ENCODE peak calls at places on chromosome 17, in seven cellular contexts. One of them, this sample, is unnamed. For H3K36me3, the result is how much of the 10 kb centered on the place peaks cover.

GRCh38 chr17:72404872-72405271 is 284.1 kb downstream of the SOX9 start:
- DNase-seq in K562: no peak
- DNase-seq in SK-N-SH: no peak
- DNase-seq in HCT116: no peak
- DNase-seq in HepG2: no peak
- DNase-seq in H1: no peak
- DNase-seq in GM12878: no peak
- DNase-seq in this sample: no peak

GRCh38 chr17:58398574-58399266 is 18.6 kb downstream of the RNF43 start:
- DNase-seq in K562: no peak
- DNase-seq in SK-N-SH: no peak
- DNase-seq in HCT116: no peak
- DNase-seq in HepG2: no peak
- DNase-seq in H1: no peak
- DNase-seq in GM12878: no peak
- DNase-seq in this sample: no peak

GRCh38 chr17:41522301-41523224 is 3.9 kb upstream of the KRT15 start:
- DNase-seq in K562: no peak
- DNase-seq in SK-N-SH: no peak
- DNase-seq in HCT116: peak
- DNase-seq in HepG2: no peak
- DNase-seq in H1: no peak
- DNase-seq in GM12878: no peak
- DNase-seq in this sample: no peak

GRCh38 chr17:76048711-76049110 is 21.6 kb upstream of the EVPL start:
- DNase-seq in K562: no peak
- DNase-seq in SK-N-SH: no peak
- DNase-seq in HCT116: no peak
- DNase-seq in HepG2: no peak
- DNase-seq in H1: no peak
- DNase-seq in GM12878: no peak
- DNase-seq in this sample: no peak

GRCh38 chr17:43816336-43817320 is 16.3 kb downstream of the MPP3 start:
- DNase-seq in K562: no peak
- DNase-seq in SK-N-SH: no peak
- DNase-seq in HCT116: no peak
- DNase-seq in HepG2: no peak
- DNase-seq in H1: no peak
- DNase-seq in GM12878: no peak
- DNase-seq in this sample: no peak

GRCh38 chr17:28272166-28272565 is 46.8 kb upstream of the TMEM97 start:
- DNase-seq in K562: no peak
- DNase-seq in SK-N-SH: no peak
- DNase-seq in HCT116: no peak
- DNase-seq in HepG2: no peak
- DNase-seq in H1: no peak
- DNase-seq in GM12878: no peak
- DNase-seq in this sample: no peak

GRCh38 chr17:69062860-69063621 is 2.3 kb upstream of the ABCA9 start:
- DNase-seq in K562: no peak
- DNase-seq in SK-N-SH: no peak
- DNase-seq in HCT116: no peak
- DNase-seq in HepG2: no peak
- DNase-seq in H1: no peak
- DNase-seq in GM12878: no peak
- DNase-seq in this sample: no peak

GRCh38 chr17:14792751-14793150 is 472.4 kb downstream of the PMP22 start:
- DNase-seq in K562: no peak
- DNase-seq in SK-N-SH: no peak
- DNase-seq in HCT116: no peak
- DNase-seq in HepG2: no peak
- DNase-seq in H1: no peak
- DNase-seq in GM12878: no peak
- DNase-seq in this sample: no peak

GRCh38 chr17:56125830-56126819 is 27.1 kb upstream of the ANKFN1 start:
- DNase-seq in K562: peak
- DNase-seq in SK-N-SH: peak
- DNase-seq in HCT116: peak
- DNase-seq in HepG2: peak
- DNase-seq in H1: no peak
- DNase-seq in GM12878: no peak
- DNase-seq in this sample: peak

GRCh38 chr17:21098934-21099687 is 27.7 kb upstream of the DHRS7B start:
- DNase-seq in K562: peak
- DNase-seq in SK-N-SH: peak
- DNase-seq in HCT116: peak
- DNase-seq in HepG2: peak
- DNase-seq in H1: peak
- DNase-seq in GM12878: peak
- DNase-seq in this sample: peak

GRCh38 chr17:37701424-37702020 is 43.3 kb downstream of the HNF1B start:
- DNase-seq in K562: peak
- DNase-seq in SK-N-SH: peak
- DNase-seq in HCT116: peak
- DNase-seq in HepG2: no peak
- DNase-seq in H1: no peak
- DNase-seq in GM12878: peak
- DNase-seq in this sample: no peak

GRCh38 chr17:49925916-49926315 is 43.1 kb upstream of the DLX4 start:
- DNase-seq in K562: no peak
- DNase-seq in SK-N-SH: no peak
- DNase-seq in HCT116: no peak
- DNase-seq in HepG2: no peak
- DNase-seq in H1: no peak
- DNase-seq in GM12878: no peak
- DNase-seq in this sample: no peak

GRCh38 chr17:27861979-27862378 is 31.2 kb downstream of the LYRM9 start:
- DNase-seq in K562: no peak
- DNase-seq in SK-N-SH: no peak
- DNase-seq in HCT116: no peak
- DNase-seq in HepG2: peak
- DNase-seq in H1: no peak
- DNase-seq in GM12878: no peak
- DNase-seq in this sample: no peak

GRCh38 chr17:42494673-42495072 is 36.0 kb downstream of the ATP6V0A1 start:
- DNase-seq in K562: no peak
- DNase-seq in SK-N-SH: no peak
- DNase-seq in HCT116: no peak
- DNase-seq in HepG2: no peak
- DNase-seq in H1: no peak
- DNase-seq in GM12878: no peak
- DNase-seq in this sample: no peak

GRCh38 chr17:35991075-35991474 is 4.5 kb upstream of the CCL14 start:
- DNase-seq in K562: no peak
- DNase-seq in SK-N-SH: no peak
- DNase-seq in HCT116: no peak
- DNase-seq in HepG2: peak
- DNase-seq in H1: no peak
- DNase-seq in GM12878: no peak
- DNase-seq in this sample: no peak

GRCh38 chr17:56596741-56597494 is 3.4 kb downstream of the NOG start:
- DNase-seq in K562: no peak
- DNase-seq in SK-N-SH: peak
- DNase-seq in HCT116: no peak
- DNase-seq in HepG2: no peak
- DNase-seq in H1: no peak
- DNase-seq in GM12878: no peak
- DNase-seq in this sample: peak

GRCh38 chr17:17408236-17408794 is 68.5 kb upstream of the MED9 start:
- DNase-seq in K562: no peak
- DNase-seq in SK-N-SH: no peak
- DNase-seq in HCT116: no peak
- DNase-seq in HepG2: peak
- DNase-seq in H1: no peak
- DNase-seq in GM12878: no peak
- DNase-seq in this sample: no peak

GRCh38 chr17:7782237-7782636 is 51.8 kb upstream of the KDM6B start:
- DNase-seq in K562: no peak
- DNase-seq in SK-N-SH: no peak
- DNase-seq in HCT116: no peak
- DNase-seq in HepG2: no peak
- DNase-seq in H1: no peak
- DNase-seq in GM12878: no peak
- DNase-seq in this sample: no peak

GRCh38 chr17:3592216-3592860 is 16.9 kb downstream of the TRPV1 start:
- DNase-seq in K562: no peak
- DNase-seq in SK-N-SH: no peak
- DNase-seq in HCT116: no peak
- DNase-seq in HepG2: no peak
- DNase-seq in H1: no peak
- DNase-seq in GM12878: no peak
- DNase-seq in this sample: no peak

GRCh38 chr17:47812146-47812920 is 9.3 kb downstream of the OSBPL7 start:
- DNase-seq in K562: no peak
- DNase-seq in SK-N-SH: peak
- DNase-seq in HCT116: no peak
- DNase-seq in HepG2: no peak
- DNase-seq in H1: no peak
- DNase-seq in GM12878: no peak
- DNase-seq in this sample: no peak

GRCh38 chr17:47811709-47812108 is 9.9 kb downstream of the OSBPL7 start:
- DNase-seq in K562: no peak
- DNase-seq in SK-N-SH: no peak
- DNase-seq in HCT116: no peak
- DNase-seq in HepG2: no peak
- DNase-seq in H1: no peak
- DNase-seq in GM12878: no peak
- DNase-seq in this sample: no peak

GRCh38 chr17:47813077-47813476 is 8.5 kb downstream of the OSBPL7 start:
- DNase-seq in K562: no peak
- DNase-seq in SK-N-SH: peak
- DNase-seq in HCT116: no peak
- DNase-seq in HepG2: no peak
- DNase-seq in H1: no peak
- DNase-seq in GM12878: no peak
- DNase-seq in this sample: no peak

GRCh38 chr17:47815106-47815918 is 6.3 kb downstream of the OSBPL7 start:
- DNase-seq in K562: no peak
- DNase-seq in SK-N-SH: no peak
- DNase-seq in HCT116: no peak
- DNase-seq in HepG2: no peak
- DNase-seq in H1: no peak
- DNase-seq in GM12878: no peak
- DNase-seq in this sample: no peak

DNA sequence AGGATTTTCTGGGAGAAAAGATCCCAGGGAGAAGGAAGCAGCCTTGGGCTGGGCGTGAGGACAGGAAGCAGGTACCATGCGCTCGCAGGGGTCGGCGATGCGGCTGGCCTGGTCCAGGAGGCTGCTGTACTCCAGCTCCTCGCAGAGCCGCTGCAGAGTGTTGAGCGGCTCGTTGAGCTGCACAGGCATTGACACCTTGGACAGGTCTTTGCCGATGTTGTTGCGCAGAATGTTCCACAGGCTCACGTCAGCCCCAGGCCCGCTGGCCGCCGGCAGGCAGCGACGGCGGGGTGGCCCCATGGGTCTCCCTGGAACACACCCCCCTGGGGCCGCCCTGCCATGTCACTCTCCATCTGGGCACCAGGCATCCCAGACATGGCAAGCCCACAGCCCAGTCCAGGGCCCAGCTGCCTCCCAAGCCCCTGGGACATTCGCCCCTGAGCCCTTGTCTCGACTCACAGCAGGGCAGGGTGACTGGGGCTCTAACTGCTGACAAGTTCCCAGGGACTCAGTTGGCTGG is 8.0 kb downstream of the OSBPL7 start:
- DNase-seq in K562: no peak
- DNase-seq in SK-N-SH: no peak
- DNase-seq in HCT116: no peak
- DNase-seq in HepG2: no peak
- DNase-seq in H1: no peak
- DNase-seq in GM12878: no peak
- DNase-seq in this sample: no peak
- H3K36me3 ChIP-seq in K562: under half
- H3K36me3 ChIP-seq in SK-N-SH: under half
- H3K36me3 ChIP-seq in HCT116: under half
- H3K36me3 ChIP-seq in HepG2: under half
- H3K36me3 ChIP-seq in H1: under half
- H3K36me3 ChIP-seq in GM12878: under half
- H3K36me3 ChIP-seq in this sample: half or more

GRCh38 chr17:9200699-9201359 is 179.5 kb downstream of the NTN1 start:
- DNase-seq in K562: no peak
- DNase-seq in SK-N-SH: no peak
- DNase-seq in HCT116: no peak
- DNase-seq in HepG2: no peak
- DNase-seq in H1: no peak
- DNase-seq in GM12878: peak
- DNase-seq in this sample: no peak

GRCh38 chr17:9204026-9204425 is 182.7 kb downstream of the NTN1 start:
- DNase-seq in K562: no peak
- DNase-seq in SK-N-SH: no peak
- DNase-seq in HCT116: no peak
- DNase-seq in HepG2: no peak
- DNase-seq in H1: no peak
- DNase-seq in GM12878: no peak
- DNase-seq in this sample: no peak

GRCh38 chr17:9200197-9200662 is 178.9 kb downstream of the NTN1 start:
- DNase-seq in K562: no peak
- DNase-seq in SK-N-SH: no peak
- DNase-seq in HCT116: no peak
- DNase-seq in HepG2: no peak
- DNase-seq in H1: no peak
- DNase-seq in GM12878: no peak
- DNase-seq in this sample: no peak

GRCh38 chr17:9204623-9205329 is 183.5 kb downstream of the NTN1 start:
- DNase-seq in K562: no peak
- DNase-seq in SK-N-SH: no peak
- DNase-seq in HCT116: no peak
- DNase-seq in HepG2: no peak
- DNase-seq in H1: no peak
- DNase-seq in GM12878: no peak
- DNase-seq in this sample: no peak

GRCh38 chr17:9202572-9202971 is 181.3 kb downstream of the NTN1 start:
- DNase-seq in K562: no peak
- DNase-seq in SK-N-SH: no peak
- DNase-seq in HCT116: no peak
- DNase-seq in HepG2: no peak
- DNase-seq in H1: no peak
- DNase-seq in GM12878: no peak
- DNase-seq in this sample: no peak
- TF ChIP-seq YY1 in K562: no peak
- TF ChIP-seq YY1 in SK-N-SH: no peak
- TF ChIP-seq YY1 in HCT116: no peak
- TF ChIP-seq YY1 in HepG2: no peak
- TF ChIP-seq YY1 in H1: no peak
- TF ChIP-seq YY1 in GM12878: no peak
- TF ChIP-seq YY1 in this sample: no peak

GRCh38 chr17:61689610-61690180 is 98.7 kb upstream of the NACA2 start:
- DNase-seq in K562: no peak
- DNase-seq in SK-N-SH: no peak
- DNase-seq in HCT116: no peak
- DNase-seq in HepG2: no peak
- DNase-seq in H1: no peak
- DNase-seq in GM12878: no peak
- DNase-seq in this sample: no peak
- H3K36me3 ChIP-seq in K562: under half
- H3K36me3 ChIP-seq in SK-N-SH: under half
- H3K36me3 ChIP-seq in HCT116: under half
- H3K36me3 ChIP-seq in HepG2: under half
- H3K36me3 ChIP-seq in H1: under half
- H3K36me3 ChIP-seq in GM12878: under half
- H3K36me3 ChIP-seq in this sample: under half

GRCh38 chr17:81471804-81472456 is 40.7 kb downstream of the ACTG1 start:
- DNase-seq in K562: peak
- DNase-seq in SK-N-SH: peak
- DNase-seq in HCT116: peak
- DNase-seq in HepG2: peak
- DNase-seq in H1: no peak
- DNase-seq in GM12878: no peak
- DNase-seq in this sample: peak
- TF ChIP-seq YY1 in K562: peak
- TF ChIP-seq YY1 in SK-N-SH: no peak
- TF ChIP-seq YY1 in HCT116: peak
- TF ChIP-seq YY1 in HepG2: no peak
- TF ChIP-seq YY1 in H1: peak
- TF ChIP-seq YY1 in GM12878: peak
- TF ChIP-seq YY1 in this sample: no peak